ENCODE peak calls at places on chromosomes 5 and 9, in four cellular contexts. One of them, this sample, is unnamed.

GRCh38 chr9:91119147-91119546 is 242.6 kb downstream of the AUH start:
- DNase-seq in heart right ventricle: no peak
- DNase-seq in progenitor cell of endocrine pancreas: no peak
- DNase-seq in breast epithelium: no peak
- DNase-seq in this sample: no peak

GRCh38 chr5:111948517-111948916 is 191.5 kb upstream of the NREP start:
- DNase-seq in heart right ventricle: no peak
- DNase-seq in progenitor cell of endocrine pancreas: no peak
- DNase-seq in breast epithelium: no peak
- DNase-seq in this sample: no peak

GRCh38 chr9:91795500-91796241 is 154.4 kb downstream of the ROR2 start:
- DNase-seq in heart right ventricle: no peak
- DNase-seq in progenitor cell of endocrine pancreas: no peak
- DNase-seq in breast epithelium: no peak
- DNase-seq in this sample: no peak

GRCh38 chr5:169009171-169009570 is 291.8 kb downstream of the SLIT3 start:
- DNase-seq in heart right ventricle: no peak
- DNase-seq in progenitor cell of endocrine pancreas: no peak
- DNase-seq in breast epithelium: no peak
- DNase-seq in this sample: no peak

GRCh38 chr5:103119067-103119764 is 722 bp downstream of the GIN1 start:
- DNase-seq in heart right ventricle: no peak
- DNase-seq in progenitor cell of endocrine pancreas: no peak
- DNase-seq in breast epithelium: no peak
- DNase-seq in this sample: no peak

GRCh38 chr9:75462866-75463265 is 374.6 kb downstream of the OSTF1 start:
- DNase-seq in heart right ventricle: no peak
- DNase-seq in progenitor cell of endocrine pancreas: no peak
- DNase-seq in breast epithelium: no peak
- DNase-seq in this sample: no peak

GRCh38 chr9:137482094-137482781 is 23.1 kb upstream of the NSMF start:
- DNase-seq in heart right ventricle: peak
- DNase-seq in progenitor cell of endocrine pancreas: no peak
- DNase-seq in breast epithelium: peak
- DNase-seq in this sample: peak

GRCh38 chr5:159582756-159583523 is 252.7 kb upstream of the IL12B start:
- DNase-seq in heart right ventricle: no peak
- DNase-seq in progenitor cell of endocrine pancreas: no peak
- DNase-seq in breast epithelium: no peak
- DNase-seq in this sample: no peak

GRCh38 chr5:862367-863243 is 11.8 kb upstream of the ZDHHC11 start:
- DNase-seq in heart right ventricle: peak
- DNase-seq in progenitor cell of endocrine pancreas: no peak
- DNase-seq in breast epithelium: no peak
- DNase-seq in this sample: no peak

GRCh38 chr9:116837038-116837998 is 150.2 kb downstream of the TRIM32 start:
- DNase-seq in heart right ventricle: no peak
- DNase-seq in progenitor cell of endocrine pancreas: no peak
- DNase-seq in breast epithelium: no peak
- DNase-seq in this sample: no peak

GRCh38 chr5:170338933-170339779 is 41.6 kb upstream of the LCP2 start:
- DNase-seq in heart right ventricle: no peak
- DNase-seq in progenitor cell of endocrine pancreas: no peak
- DNase-seq in breast epithelium: no peak
- DNase-seq in this sample: no peak

GRCh38 chr5:80837679-80838078 is 122.5 kb upstream of the RASGRF2 start:
- DNase-seq in heart right ventricle: no peak
- DNase-seq in progenitor cell of endocrine pancreas: no peak
- DNase-seq in breast epithelium: no peak
- DNase-seq in this sample: no peak

GRCh38 chr9:34653131-34653530 is 1.1 kb downstream of the IL11RA start:
- DNase-seq in heart right ventricle: no peak
- DNase-seq in progenitor cell of endocrine pancreas: no peak
- DNase-seq in breast epithelium: no peak
- DNase-seq in this sample: no peak

GRCh38 chr9:20217596-20217995 is 404.7 kb downstream of the MLLT3 start:
- DNase-seq in heart right ventricle: no peak
- DNase-seq in progenitor cell of endocrine pancreas: no peak
- DNase-seq in breast epithelium: no peak
- DNase-seq in this sample: no peak

GRCh38 chr9:112332674-112332976 is 794 bp downstream of the PTBP3 start:
- DNase-seq in heart right ventricle: no peak
- DNase-seq in progenitor cell of endocrine pancreas: no peak
- DNase-seq in breast epithelium: no peak
- DNase-seq in this sample: no peak

GRCh38 chr9:134852906-134853654 is 27.5 kb upstream of the FCN2 start:
- DNase-seq in heart right ventricle: no peak
- DNase-seq in progenitor cell of endocrine pancreas: no peak
- DNase-seq in breast epithelium: no peak
- DNase-seq in this sample: no peak

GRCh38 chr5:43631182-43631910 is 28.4 kb downstream of the NNT start:
- DNase-seq in heart right ventricle: peak
- DNase-seq in progenitor cell of endocrine pancreas: no peak
- DNase-seq in breast epithelium: no peak
- DNase-seq in this sample: peak

GRCh38 chr9:132694144-132694543 is 23.9 kb downstream of the GTF3C4 start:
- DNase-seq in heart right ventricle: no peak
- DNase-seq in progenitor cell of endocrine pancreas: no peak
- DNase-seq in breast epithelium: no peak
- DNase-seq in this sample: no peak

GRCh38 chr9:109817846-109818472 is 38.0 kb downstream of the PALM2AKAP2 start:
- DNase-seq in heart right ventricle: no peak
- DNase-seq in progenitor cell of endocrine pancreas: peak
- DNase-seq in breast epithelium: peak
- DNase-seq in this sample: peak

GRCh38 chr5:114467729-114468128 is 105.9 kb downstream of the KCNN2 start:
- DNase-seq in heart right ventricle: no peak
- DNase-seq in progenitor cell of endocrine pancreas: no peak
- DNase-seq in breast epithelium: no peak
- DNase-seq in this sample: no peak

GRCh38 chr5:1387059-1387755 is 42.3 kb upstream of the CLPTM1L start:
- DNase-seq in heart right ventricle: no peak
- DNase-seq in progenitor cell of endocrine pancreas: no peak
- DNase-seq in breast epithelium: no peak
- DNase-seq in this sample: no peak

GRCh38 chr9:13424204-13424603 is 144.7 kb upstream of the MPDZ start:
- DNase-seq in heart right ventricle: no peak
- DNase-seq in progenitor cell of endocrine pancreas: no peak
- DNase-seq in breast epithelium: no peak
- DNase-seq in this sample: no peak

GRCh38 chr5:3377176-3377575 is 218.5 kb upstream of the IRX1 start:
- DNase-seq in heart right ventricle: no peak
- DNase-seq in progenitor cell of endocrine pancreas: no peak
- DNase-seq in breast epithelium: no peak
- DNase-seq in this sample: no peak

GRCh38 chr5:39106332-39106731 is 32.1 kb upstream of the RICTOR start:
- DNase-seq in heart right ventricle: no peak
- DNase-seq in progenitor cell of endocrine pancreas: no peak
- DNase-seq in breast epithelium: no peak
- DNase-seq in this sample: no peak

GRCh38 chr5:76271836-76272235 is 131.2 kb upstream of the IQGAP2 start:
- DNase-seq in heart right ventricle: no peak
- DNase-seq in progenitor cell of endocrine pancreas: no peak
- DNase-seq in breast epithelium: no peak
- DNase-seq in this sample: no peak

GRCh38 chr9:94740191-94740874 is 13.8 kb downstream of the AOPEP start:
- DNase-seq in heart right ventricle: no peak
- DNase-seq in progenitor cell of endocrine pancreas: no peak
- DNase-seq in breast epithelium: no peak
- DNase-seq in this sample: no peak

GRCh38 chr5:77935516-77936364 is 159.6 kb upstream of the TBCA start:
- DNase-seq in heart right ventricle: no peak
- DNase-seq in progenitor cell of endocrine pancreas: no peak
- DNase-seq in breast epithelium: no peak
- DNase-seq in this sample: no peak

GRCh38 chr5:61301820-61302563 is 30.1 kb upstream of the ZSWIM6 start:
- DNase-seq in heart right ventricle: no peak
- DNase-seq in progenitor cell of endocrine pancreas: no peak
- DNase-seq in breast epithelium: peak
- DNase-seq in this sample: no peak

GRCh38 chr9:107274953-107275422 is 8.1 kb upstream of the RAD23B start:
- DNase-seq in heart right ventricle: no peak
- DNase-seq in progenitor cell of endocrine pancreas: no peak
- DNase-seq in breast epithelium: no peak
- DNase-seq in this sample: no peak

GRCh38 chr9:110180713-110181434 is 27.1 kb downstream of the C9orf152 start:
- DNase-seq in heart right ventricle: no peak
- DNase-seq in progenitor cell of endocrine pancreas: no peak
- DNase-seq in breast epithelium: no peak
- DNase-seq in this sample: no peak

GRCh38 chr5:175654807-175655206 is 3.1 kb upstream of the HRH2 start:
- DNase-seq in heart right ventricle: no peak
- DNase-seq in progenitor cell of endocrine pancreas: no peak
- DNase-seq in breast epithelium: no peak
- DNase-seq in this sample: no peak

This sample was measured in tibial nerve.